ENCODE peak calls at places on chromosome 11, in ten cellular contexts. E, Z, R, Y, Q, A, B, I, P and W are unnamed samples.

GRCh38 chr11:42631223-42631843 is 680.5 kb upstream of the API5 start:
- DNase-seq in Q (no peak), B (peak), R (no peak), Z (peak), P (no peak), A (peak), Y (no peak), I (no peak), E (no peak), W (peak)

GRCh38 chr11:117020287-117020686 is 77.9 kb downstream of the SIK3 start:
- DNase-seq in P (no peak), Q (no peak), Z (no peak), I (no peak), E (no peak), B (no peak), Y (no peak), A (no peak), R (no peak), W (no peak)

GRCh38 chr11:104823638-104824037 is 74.6 kb downstream of the CASP12 start:
- DNase-seq in Z (no peak), Q (no peak), R (no peak), E (no peak), B (no peak), P (no peak), A (peak), I (no peak), Y (no peak), W (no peak)

GRCh38 chr11:68341557-68342458 is 29.4 kb downstream of the LRP5 start:
- DNase-seq in P (no peak), B (no peak), E (no peak), Y (no peak), Z (peak), R (no peak), I (no peak), A (no peak), Q (no peak), W (no peak)

GRCh38 chr11:1129666-1130160 is 28.0 kb upstream of the MUC5AC start:
- DNase-seq in Z (no peak), B (peak), R (no peak), I (no peak), A (no peak), Y (no peak), P (no peak), Q (no peak), E (no peak), W (no peak)

GRCh38 chr11:68525930-68526329 is 65.4 kb downstream of the PPP6R3 start:
- DNase-seq in Z (no peak), B (no peak), Y (no peak), A (peak), P (no peak), Q (no peak), E (no peak), I (no peak), R (peak), W (no peak)

GRCh38 chr11:76782526-76783293 is 446 bp upstream of the TSKU start:
- DNase-seq in A (peak), Z (peak), B (peak), Q (peak), I (no peak), E (peak), P (peak), R (peak), Y (peak), W (peak)

GRCh38 chr11:20595101-20595500 is 4.3 kb upstream of the SLC6A5 start:
- DNase-seq in E (no peak), Z (no peak), A (no peak), B (no peak), I (no peak), R (no peak), Q (no peak), Y (no peak), P (no peak), W (no peak)

GRCh38 chr11:44623321-44623715 is 57.9 kb downstream of the CD82 start:
- DNase-seq in Y (no peak), P (no peak), A (no peak), Z (peak), I (peak), E (peak), Q (no peak), R (no peak), B (no peak), W (no peak)

GRCh38 chr11:122748968-122749687 is 89.2 kb upstream of the CRTAM start:
- DNase-seq in P (no peak), Q (no peak), Y (peak), I (peak), E (no peak), R (no peak), B (no peak), Z (no peak), A (peak), W (peak)

GRCh38 chr11:204587-205109 is 2.6 kb downstream of the BET1L start:
- DNase-seq in Z (no peak), A (no peak), I (peak), B (no peak), Q (no peak), E (peak), R (no peak), Y (no peak), P (no peak), W (no peak)